ENCODE peak calls at places on chromosomes 6 and 20, in four cellular contexts. One of them, this sample, is unnamed.
A peak's percentile ranks its signal among the peaks of the same experiment; 100 is the strongest.

GRCh38 chr6:15551798-15552197 is 111.0 kb downstream of the DTNBP1 start:
- DNase-seq in SK-N-SH: peak; percentile 52
- DNase-seq in left ventricle myocardium inferior: no peak
- DNase-seq in neural crest cell: no peak
- DNase-seq in this sample: peak; percentile 16

GRCh38 chr20:26167499-26167898 is 470.8 kb upstream of the ZNF337 start:
- DNase-seq in SK-N-SH: no peak
- DNase-seq in left ventricle myocardium inferior: no peak
- DNase-seq in neural crest cell: no peak
- DNase-seq in this sample: no peak

GRCh38 chr6:102015431-102015830 is 621.9 kb downstream of the GRIK2 start:
- DNase-seq in neural crest cell: no peak
- DNase-seq in left ventricle myocardium inferior: no peak
- DNase-seq in SK-N-SH: no peak
- DNase-seq in this sample: no peak

GRCh38 chr20:48011025-48011424 is 225.7 kb upstream of the SULF2 start:
- DNase-seq in SK-N-SH: no peak
- DNase-seq in neural crest cell: no peak
- DNase-seq in left ventricle myocardium inferior: no peak
- DNase-seq in this sample: no peak

GRCh38 chr20:9348746-9349145 is 165.6 kb upstream of the LAMP5 start:
- DNase-seq in neural crest cell: no peak
- DNase-seq in SK-N-SH: no peak
- DNase-seq in left ventricle myocardium inferior: no peak
- DNase-seq in this sample: no peak

GRCh38 chr20:16064991-16065707 is 508.1 kb downstream of the KIF16B start:
- DNase-seq in neural crest cell: no peak
- DNase-seq in left ventricle myocardium inferior: no peak
- DNase-seq in SK-N-SH: no peak
- DNase-seq in this sample: no peak

GRCh38 chr6:122180132-122180531 is 219.3 kb upstream of the HSF2 start:
- DNase-seq in left ventricle myocardium inferior: no peak
- DNase-seq in SK-N-SH: no peak
- DNase-seq in neural crest cell: no peak
- DNase-seq in this sample: no peak

GRCh38 chr6:17035257-17035757 is 66.5 kb upstream of the STMND1 start:
- DNase-seq in SK-N-SH: no peak
- DNase-seq in neural crest cell: no peak
- DNase-seq in left ventricle myocardium inferior: no peak
- DNase-seq in this sample: no peak

GRCh38 chr6:22081709-22082108 is 215.1 kb downstream of the PRL start:
- DNase-seq in neural crest cell: no peak
- DNase-seq in left ventricle myocardium inferior: no peak
- DNase-seq in SK-N-SH: no peak
- DNase-seq in this sample: no peak

GRCh38 chr6:50936277-50936681 is 117.6 kb downstream of the TFAP2B start:
- DNase-seq in left ventricle myocardium inferior: no peak
- DNase-seq in SK-N-SH: peak; percentile 50
- DNase-seq in neural crest cell: no peak
- DNase-seq in this sample: no peak

GRCh38 chr20:59192533-59192896 is 28.9 kb downstream of the ZNF831 start:
- DNase-seq in SK-N-SH: no peak
- DNase-seq in neural crest cell: no peak
- DNase-seq in left ventricle myocardium inferior: no peak
- DNase-seq in this sample: no peak

GRCh38 chr20:8388707-8389106 is 256.6 kb downstream of the PLCB1 start:
- DNase-seq in SK-N-SH: no peak
- DNase-seq in left ventricle myocardium inferior: no peak
- DNase-seq in neural crest cell: no peak
- DNase-seq in this sample: no peak

GRCh38 chr6:14524319-14524718 is 406.7 kb downstream of the CD83 start:
- DNase-seq in neural crest cell: no peak
- DNase-seq in SK-N-SH: peak; percentile 19
- DNase-seq in left ventricle myocardium inferior: no peak
- DNase-seq in this sample: no peak

GRCh38 chr6:123117145-123117908 is 121.3 kb downstream of the CLVS2 start:
- DNase-seq in SK-N-SH: peak; percentile 14
- DNase-seq in left ventricle myocardium inferior: no peak
- DNase-seq in neural crest cell: no peak
- DNase-seq in this sample: no peak

GRCh38 chr6:117456255-117456654 is 26.2 kb upstream of the DCBLD1 start:
- DNase-seq in SK-N-SH: no peak
- DNase-seq in left ventricle myocardium inferior: no peak
- DNase-seq in neural crest cell: no peak
- DNase-seq in this sample: no peak

GRCh38 chr6:170116643-170117042 is 174.2 kb downstream of the DLL1 start:
- DNase-seq in neural crest cell: no peak
- DNase-seq in SK-N-SH: no peak
- DNase-seq in left ventricle myocardium inferior: peak; percentile 3
- DNase-seq in this sample: no peak

GRCh38 chr6:116651916-116652315 is 16.6 kb downstream of the ZUP1 start:
- DNase-seq in left ventricle myocardium inferior: no peak
- DNase-seq in neural crest cell: no peak
- DNase-seq in SK-N-SH: no peak
- DNase-seq in this sample: no peak

GRCh38 chr6:165804331-165805066 is 141.5 kb upstream of the PDE10A start:
- DNase-seq in left ventricle myocardium inferior: peak; percentile 41
- DNase-seq in SK-N-SH: no peak
- DNase-seq in neural crest cell: no peak
- DNase-seq in this sample: peak; percentile 67

GRCh38 chr6:89350281-89351037 is 2.1 kb downstream of the UBE2J1 start:
- DNase-seq in neural crest cell: no peak
- DNase-seq in left ventricle myocardium inferior: no peak
- DNase-seq in SK-N-SH: no peak
- DNase-seq in this sample: no peak

GRCh38 chr6:117288083-117288715 is 22.8 kb downstream of the VGLL2 start:
- DNase-seq in SK-N-SH: no peak
- DNase-seq in left ventricle myocardium inferior: no peak
- DNase-seq in neural crest cell: no peak
- DNase-seq in this sample: no peak

GRCh38 chr20:18783385-18783959 is 30.1 kb upstream of the SCP2D1 start:
- DNase-seq in SK-N-SH: no peak
- DNase-seq in neural crest cell: no peak
- DNase-seq in left ventricle myocardium inferior: no peak
- DNase-seq in this sample: no peak

GRCh38 chr6:168097221-168097620 is 18.2 kb upstream of the FRMD1 start:
- DNase-seq in SK-N-SH: no peak
- DNase-seq in neural crest cell: no peak
- DNase-seq in left ventricle myocardium inferior: peak; percentile 13
- DNase-seq in this sample: no peak

GRCh38 chr20:43915209-43916072 is 789 bp downstream of the TOX2 start:
- DNase-seq in left ventricle myocardium inferior: no peak
- DNase-seq in SK-N-SH: peak; percentile 77
- DNase-seq in neural crest cell: peak; percentile 19
- DNase-seq in this sample: peak; percentile 43

GRCh38 chr6:10441655-10442009 is 26.8 kb upstream of the TFAP2A start:
- DNase-seq in SK-N-SH: no peak
- DNase-seq in neural crest cell: no peak
- DNase-seq in left ventricle myocardium inferior: no peak
- DNase-seq in this sample: no peak

GRCh38 chr6:162917506-162917905 is 189.7 kb downstream of the PACRG start:
- DNase-seq in left ventricle myocardium inferior: no peak
- DNase-seq in SK-N-SH: peak; percentile 47
- DNase-seq in neural crest cell: no peak
- DNase-seq in this sample: no peak

GRCh38 chr6:81614292-81614691 is 138.2 kb downstream of the TENT5A start:
- DNase-seq in SK-N-SH: no peak
- DNase-seq in left ventricle myocardium inferior: no peak
- DNase-seq in neural crest cell: no peak
- DNase-seq in this sample: no peak

GRCh38 chr20:51044796-51045195 is 21.9 kb upstream of the KCNG1 start:
- DNase-seq in neural crest cell: no peak
- DNase-seq in left ventricle myocardium inferior: no peak
- DNase-seq in SK-N-SH: no peak
- DNase-seq in this sample: no peak

GRCh38 chr6:111482236-111482958 is 621 bp downstream of the REV3L start:
- DNase-seq in SK-N-SH: peak; percentile 73
- DNase-seq in neural crest cell: peak; percentile 29
- DNase-seq in left ventricle myocardium inferior: peak; percentile 40
- DNase-seq in this sample: peak; percentile 62

DNA sequence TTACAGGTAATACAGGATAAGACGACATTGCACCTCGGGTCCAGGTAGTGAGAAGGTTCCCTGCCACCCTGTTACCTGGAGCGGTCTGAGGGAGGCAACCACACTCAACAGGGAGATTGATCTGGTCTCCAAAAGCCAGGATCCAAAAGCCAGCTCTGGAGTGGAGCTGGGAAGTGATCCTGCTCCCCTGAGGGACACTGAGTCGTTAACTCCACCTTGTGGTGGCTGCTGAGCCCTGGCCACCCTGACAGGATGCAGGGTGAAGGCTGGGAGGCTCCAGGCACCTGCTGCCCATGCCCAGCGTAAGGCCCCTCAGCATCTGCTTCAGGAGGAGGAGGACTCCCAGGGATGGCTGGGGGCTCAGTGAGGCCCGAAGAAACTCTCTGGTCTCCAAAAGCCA is 38.7 kb upstream of the SLC22A2 start:
- DNase-seq in left ventricle myocardium inferior: no peak
- DNase-seq in neural crest cell: no peak
- DNase-seq in SK-N-SH: no peak
- DNase-seq in this sample: no peak
- TF ChIP-seq CTCF in left ventricle myocardium inferior: no peak
- TF ChIP-seq CTCF in neural crest cell: no peak
- TF ChIP-seq CTCF in SK-N-SH: no peak
- TF ChIP-seq CTCF in this sample: no peak

GRCh38 chr20:62885808-62886708 is 24.4 kb upstream of the TCFL5 start:
- DNase-seq in SK-N-SH: peak; percentile 43
- DNase-seq in left ventricle myocardium inferior: no peak
- DNase-seq in neural crest cell: no peak
- DNase-seq in this sample: no peak

GRCh38 chr20:62886709-62887058 is 25.1 kb upstream of the TCFL5 start:
- DNase-seq in left ventricle myocardium inferior: no peak
- DNase-seq in SK-N-SH: no peak
- DNase-seq in neural crest cell: no peak
- DNase-seq in this sample: no peak

GRCh38 chr20:62887860-62888239 is 26.2 kb upstream of the TCFL5 start:
- DNase-seq in neural crest cell: no peak
- DNase-seq in SK-N-SH: peak; percentile 26
- DNase-seq in left ventricle myocardium inferior: no peak
- DNase-seq in this sample: no peak

GRCh38 chr20:62888406-62888805 is 26.8 kb upstream of the TCFL5 start:
- DNase-seq in neural crest cell: no peak
- DNase-seq in SK-N-SH: no peak
- DNase-seq in left ventricle myocardium inferior: no peak
- DNase-seq in this sample: no peak

DNA sequence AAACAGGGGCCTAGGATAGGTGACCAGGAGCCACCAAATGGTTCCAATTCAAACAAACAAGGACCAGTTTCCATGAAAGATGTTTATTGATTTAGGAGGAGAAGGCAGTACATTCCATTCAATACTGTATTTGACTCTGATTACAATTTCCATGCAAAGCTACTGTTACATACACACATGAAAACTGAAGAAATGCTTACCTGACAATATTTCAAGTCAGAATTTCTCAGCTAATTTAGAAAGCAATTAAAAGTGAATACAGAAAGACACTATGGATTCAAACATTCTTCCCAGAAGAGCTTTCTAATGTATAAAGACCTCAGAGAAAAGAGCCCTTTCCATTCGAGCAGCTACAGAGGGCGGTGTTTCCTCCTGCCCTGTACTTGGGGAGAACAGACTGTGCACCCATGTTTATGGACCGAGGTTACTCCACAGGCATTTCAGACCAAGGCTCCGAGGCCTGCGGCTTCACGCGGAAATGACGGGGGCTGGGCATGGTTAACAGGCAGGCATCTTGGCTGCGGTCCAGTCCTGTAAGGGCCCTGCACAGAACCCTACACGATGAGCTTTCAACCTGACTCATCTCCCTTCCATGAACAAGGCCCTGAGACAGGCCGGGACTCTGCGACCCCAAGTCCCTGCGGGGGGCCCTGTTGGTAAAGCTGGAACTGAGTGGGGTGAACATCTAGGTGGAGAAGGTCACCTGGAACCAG is 25.7 kb upstream of the TCFL5 start:
- DNase-seq in neural crest cell: no peak
- DNase-seq in SK-N-SH: peak; percentile 80
- DNase-seq in left ventricle myocardium inferior: peak; percentile 66
- DNase-seq in this sample: no peak
- TF ChIP-seq CTCF in neural crest cell: no peak
- TF ChIP-seq CTCF in SK-N-SH: no peak
- TF ChIP-seq CTCF in left ventricle myocardium inferior: no peak
- TF ChIP-seq CTCF in this sample: no peak

GRCh38 chr6:36196880-36197548 is 470 bp downstream of the BRPF3 start:
- DNase-seq in neural crest cell: peak; percentile 100
- DNase-seq in SK-N-SH: peak; percentile 99
- DNase-seq in left ventricle myocardium inferior: peak; percentile 99
- DNase-seq in this sample: peak; percentile 100

GRCh38 chr6:36195471-36196048 is 984 bp upstream of the BRPF3 start:
- DNase-seq in neural crest cell: no peak
- DNase-seq in left ventricle myocardium inferior: no peak
- DNase-seq in SK-N-SH: no peak
- DNase-seq in this sample: no peak

GRCh38 chr6:36197739-36198221 is 1.2 kb downstream of the BRPF3 start:
- DNase-seq in SK-N-SH: no peak
- DNase-seq in left ventricle myocardium inferior: no peak
- DNase-seq in neural crest cell: no peak
- DNase-seq in this sample: no peak

GRCh38 chr6:36198986-36199385 is 2.4 kb downstream of the BRPF3 start:
- DNase-seq in left ventricle myocardium inferior: no peak
- DNase-seq in SK-N-SH: no peak
- DNase-seq in neural crest cell: no peak
- DNase-seq in this sample: no peak

DNA sequence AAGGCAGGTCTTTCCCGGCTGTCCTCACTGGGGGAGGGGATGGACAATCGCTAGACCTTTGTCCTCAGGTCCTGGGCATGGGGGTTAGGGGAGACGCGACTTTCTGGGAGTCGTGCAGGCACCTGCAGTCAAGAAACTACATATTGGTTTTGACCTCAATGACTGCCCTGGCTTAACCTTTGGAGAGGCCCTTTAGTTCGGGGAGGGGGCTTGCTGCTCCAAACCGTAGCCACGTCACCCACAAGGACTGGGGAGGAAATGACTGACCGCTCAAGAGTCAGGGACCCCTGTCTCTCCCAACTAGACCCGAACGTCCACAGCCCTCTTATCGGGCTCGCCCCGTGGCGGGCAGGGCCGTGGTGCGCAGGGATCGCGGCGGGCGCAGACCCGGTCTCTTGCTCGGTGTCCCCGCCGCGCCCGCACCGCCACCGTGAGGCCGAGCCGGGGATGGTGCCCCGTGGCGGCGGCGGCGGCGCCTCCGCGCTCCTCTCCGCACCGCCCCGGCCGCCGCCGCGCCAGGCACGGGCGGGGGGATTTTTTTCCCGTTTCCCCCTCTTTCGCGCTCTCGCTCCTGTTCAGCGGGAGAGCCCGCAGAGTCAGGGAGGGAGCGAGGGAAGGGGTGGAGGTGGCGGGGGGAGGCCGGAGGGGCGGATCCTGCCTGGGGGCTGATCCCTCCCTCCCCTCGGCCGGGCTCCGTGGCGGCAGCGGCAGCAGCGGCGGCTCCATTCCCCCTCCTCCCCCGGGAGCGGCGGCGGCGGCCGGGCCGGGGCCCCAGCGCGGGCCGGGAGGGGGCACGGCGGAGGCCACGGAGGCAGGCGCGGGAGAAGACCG is at the start of gene BRPF3:
- DNase-seq in neural crest cell: peak; percentile 72
- DNase-seq in left ventricle myocardium inferior: peak; percentile 83
- DNase-seq in SK-N-SH: peak; percentile 94
- DNase-seq in this sample: peak; percentile 84
- TF ChIP-seq CTCF in neural crest cell: peak; percentile 70
- TF ChIP-seq CTCF in left ventricle myocardium inferior: peak; percentile 83
- TF ChIP-seq CTCF in SK-N-SH: peak; percentile 45
- TF ChIP-seq CTCF in this sample: no peak

GRCh38 chr6:28212510-28213212 is 12.4 kb upstream of the ZSCAN9 start:
- DNase-seq in left ventricle myocardium inferior: no peak
- DNase-seq in neural crest cell: peak; percentile 28
- DNase-seq in SK-N-SH: peak; percentile 33
- DNase-seq in this sample: peak; percentile 68
- TF ChIP-seq CTCF in left ventricle myocardium inferior: no peak
- TF ChIP-seq CTCF in neural crest cell: no peak
- TF ChIP-seq CTCF in SK-N-SH: peak; percentile 44
- TF ChIP-seq CTCF in this sample: no peak